ENCODE peak calls at places on chromosome 1, in seven cellular contexts. I is activated effector memory CD4-positive, alpha-beta T cell treated with anti-CD3 and anti-CD28 coated beads, Interleukin-2, amount 50 U/mL, for 16 hours; U is mesenchymal stem cell; E is A673; O is SW480; B is germinal center; R is HAP-1. Z is an unnamed sample.

GRCh38 chr1:201633811-201634210 is 94.9 kb downstream of the NAV1 start:
- DNase-seq in I (no peak), U (peak), E (no peak), O (no peak), B (no peak), R (no peak), Z (no peak)

GRCh38 chr1:20654104-20654690 is 7.0 kb downstream of the DDOST start:
- DNase-seq in I (no peak), U (no peak), E (no peak), O (no peak), B (no peak), R (no peak), Z (no peak)

GRCh38 chr1:7954683-7955082 is 6.8 kb upstream of the PARK7 start:
- DNase-seq in I (peak), U (no peak), E (no peak), O (no peak), B (no peak), R (no peak), Z (peak)

GRCh38 chr1:187236676-187237075 is 407.9 kb downstream of the PLA2G4A start:
- DNase-seq in I (no peak), U (no peak), E (no peak), O (no peak), B (no peak), R (no peak), Z (no peak)

GRCh38 chr1:115757286-115757810 is 11.2 kb downstream of the CASQ2 start:
- DNase-seq in I (no peak), U (no peak), E (no peak), O (no peak), B (no peak), R (no peak), Z (no peak)

GRCh38 chr1:178283409-178283808 is 189.5 kb downstream of the RASAL2 start:
- DNase-seq in I (no peak), U (peak), E (no peak), O (no peak), B (no peak), R (no peak), Z (no peak)

GRCh38 chr1:212413902-212414327 is 771 bp downstream of the PACC1 start:
- DNase-seq in I (no peak), U (peak), E (no peak), O (no peak), B (no peak), R (no peak), Z (no peak)

GRCh38 chr1:165853528-165854075 is 26.2 kb downstream of the UCK2 start:
- DNase-seq in I (no peak), U (no peak), E (no peak), O (no peak), B (no peak), R (no peak), Z (no peak)

GRCh38 chr1:59522925-59523505 is 226.1 kb downstream of the FGGY start:
- DNase-seq in I (no peak), U (no peak), E (no peak), O (no peak), B (no peak), R (no peak), Z (no peak)

Z was measured in RPMI8226.